ENCODE peak calls at places on chromosomes 3 and 15, in five cellular contexts. L is sigmoid colon, B is psoas muscle, T is breast epithelium, J is GM20000. U is an unnamed sample.

GRCh38 chr3:49132437-49133225 is at the start of gene LAMB2:
- DNase-seq in B (peak), L (peak), J (no peak), T (peak), U (no peak)

GRCh38 chr3:145857956-145858355 is 303.0 kb downstream of the PLOD2 start:
- DNase-seq in T (no peak), J (no peak), L (no peak), B (no peak), U (no peak)

GRCh38 chr3:135503429-135504083 is 462.0 kb upstream of the PPP2R3A start:
- DNase-seq in B (peak), J (peak), L (peak), T (peak), U (peak)

GRCh38 chr15:99324082-99324620 is 72.9 kb downstream of the LRRC28 start:
- DNase-seq in L (no peak), J (peak), T (no peak), B (no peak), U (no peak)

GRCh38 chr3:193848547-193848946 is 255.5 kb downstream of the OPA1 start:
- DNase-seq in J (no peak), T (no peak), L (no peak), B (no peak), U (no peak)

GRCh38 chr15:49187537-49188245 is 17.6 kb downstream of the GALK2 start:
- DNase-seq in L (no peak), J (no peak), B (no peak), T (no peak), U (no peak)

GRCh38 chr15:60767134-60767824 is 288.3 kb upstream of the ICE2 start:
- DNase-seq in B (no peak), T (no peak), L (no peak), J (no peak), U (no peak)

GRCh38 chr3:189999718-190000117 is 121.0 kb downstream of the P3H2 start:
- DNase-seq in J (no peak), B (no peak), T (no peak), L (no peak), U (no peak)

GRCh38 chr3:154852515-154852914 is 227.6 kb upstream of the MME start:
- DNase-seq in L (no peak), J (no peak), B (no peak), T (no peak), U (no peak)

DNA sequence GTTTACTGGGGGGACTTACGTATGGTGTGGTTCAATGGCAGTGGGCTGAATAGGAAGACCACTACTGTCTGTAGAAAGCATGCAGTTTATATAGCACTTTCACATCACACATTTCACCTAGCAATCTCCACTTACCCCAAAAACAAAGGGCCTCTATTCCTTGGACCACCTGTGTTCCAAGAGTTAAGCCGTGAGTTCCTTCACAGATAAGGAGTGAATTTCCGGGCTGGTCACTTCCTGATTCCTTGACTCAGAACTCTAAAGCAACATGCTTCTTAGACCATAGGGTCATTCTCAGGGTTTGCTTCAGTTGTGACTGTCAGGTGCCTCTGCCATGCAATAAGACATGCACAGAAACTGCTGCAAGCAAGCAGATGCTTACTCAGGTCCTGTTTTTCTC is 588.5 kb upstream of the TGFBR2 start:
- DNase-seq in J (no peak), L (no peak), T (no peak), B (no peak), U (no peak)
- TF ChIP-seq CTCF in J (no peak), L (no peak), T (no peak), B (no peak), U (no peak)

DNA sequence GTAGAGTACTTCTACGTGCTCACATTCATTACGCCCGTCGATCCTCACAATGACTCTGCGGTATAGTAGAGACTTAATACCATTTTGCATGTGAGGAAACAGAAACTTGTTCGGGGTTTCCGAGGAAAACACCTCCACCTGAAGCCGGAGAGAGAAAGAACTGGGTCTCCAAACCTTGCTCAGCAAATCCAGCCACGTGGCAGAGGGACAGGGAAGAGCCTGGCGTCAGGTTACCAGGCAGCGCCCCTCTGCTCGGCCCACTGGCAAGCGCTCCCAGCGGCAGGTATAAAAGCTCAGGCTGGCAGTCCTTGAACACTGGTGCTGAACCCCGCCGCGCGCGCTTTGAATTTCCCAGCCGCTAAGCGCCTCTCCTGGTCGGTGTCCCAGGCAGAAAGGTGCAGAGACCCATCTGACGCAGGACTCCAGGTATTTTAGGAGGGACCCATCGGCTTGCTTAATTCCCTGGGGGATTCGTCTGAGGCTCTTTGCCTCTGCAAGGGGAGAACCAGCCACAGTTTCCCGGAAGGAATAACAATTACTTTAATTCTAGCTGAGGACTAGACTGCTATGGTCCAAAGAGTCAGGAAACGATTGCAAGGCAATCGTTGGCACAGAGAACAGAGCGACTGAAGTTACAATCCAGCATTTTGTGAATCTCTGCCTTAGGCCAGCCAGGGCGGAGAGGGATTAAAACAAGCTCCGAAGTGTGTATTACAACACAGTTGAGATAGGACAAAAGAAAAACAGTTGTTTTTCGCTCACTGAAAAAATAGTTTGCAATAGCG is at the start of gene C2CD4A:
- DNase-seq in J (peak), L (peak), T (peak), B (peak), U (peak)
- TF ChIP-seq CTCF in J (no peak), L (no peak), T (peak), B (peak), U (peak)

GRCh38 chr3:61936344-61936937 is 375.1 kb downstream of the PTPRG start:
- DNase-seq in B (no peak), J (peak), T (no peak), L (no peak), U (no peak)
- TF ChIP-seq CTCF in B (peak), J (peak), T (peak), L (no peak), U (peak)

DNA sequence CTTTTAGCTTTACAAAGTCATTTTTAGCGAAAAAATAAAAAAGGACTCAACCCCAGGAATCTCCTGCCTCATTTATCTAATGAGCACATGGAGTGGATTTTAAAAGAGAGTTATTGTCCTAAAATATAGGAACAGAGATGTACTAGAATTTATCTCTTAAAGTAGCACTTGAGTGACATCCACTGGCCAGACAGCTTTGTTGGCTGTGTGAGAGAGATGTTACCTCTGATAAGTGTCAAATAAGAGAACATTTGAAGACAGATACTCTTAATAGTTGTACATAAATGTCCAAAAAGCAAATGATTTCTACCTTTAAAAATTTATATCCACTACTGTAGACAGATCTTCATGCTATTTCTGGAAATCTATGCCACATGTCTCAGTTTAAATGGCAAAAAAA is 12.3 kb upstream of the MFSD1 start:
- DNase-seq in B (no peak), J (no peak), T (no peak), L (no peak), U (no peak)
- TF ChIP-seq CTCF in B (peak), J (no peak), T (peak), L (no peak), U (peak)

U was measured in type B pancreatic cell.